ENCODE peak calls at places on chromosomes 6 and 20, in four cellular contexts. One of them, this sample, is unnamed.

GRCh38 chr6:1814279-1814678 is 204.6 kb downstream of the FOXC1 start:
- DNase-seq in neural progenitor cell: no peak
- DNase-seq in SK-MEL-5: no peak
- DNase-seq in NCI-H1092: no peak
- DNase-seq in this sample: no peak

GRCh38 chr6:70982747-70983146 is 25.9 kb upstream of the B3GAT2 start:
- DNase-seq in neural progenitor cell: no peak
- DNase-seq in SK-MEL-5: no peak
- DNase-seq in NCI-H1092: no peak
- DNase-seq in this sample: no peak

GRCh38 chr20:3068986-3069900 is 2.2 kb upstream of the OXT start:
- DNase-seq in neural progenitor cell: peak
- DNase-seq in SK-MEL-5: no peak
- DNase-seq in NCI-H1092: no peak
- DNase-seq in this sample: peak

GRCh38 chr6:2149370-2150006 is 95.9 kb downstream of the GMDS start:
- DNase-seq in neural progenitor cell: no peak
- DNase-seq in SK-MEL-5: no peak
- DNase-seq in NCI-H1092: no peak
- DNase-seq in this sample: no peak

GRCh38 chr6:8707956-8708772 is 272.8 kb upstream of the SLC35B3 start:
- DNase-seq in neural progenitor cell: peak
- DNase-seq in SK-MEL-5: peak
- DNase-seq in NCI-H1092: peak
- DNase-seq in this sample: peak

GRCh38 chr6:90859612-90860011 is 272.7 kb upstream of the MAP3K7 start:
- DNase-seq in neural progenitor cell: peak
- DNase-seq in SK-MEL-5: peak
- DNase-seq in NCI-H1092: no peak
- DNase-seq in this sample: peak

GRCh38 chr20:32231847-32232246 is 24.2 kb downstream of the POFUT1 start:
- DNase-seq in neural progenitor cell: no peak
- DNase-seq in SK-MEL-5: no peak
- DNase-seq in NCI-H1092: no peak
- DNase-seq in this sample: no peak

GRCh38 chr6:31719001-31719400 is 2.5 kb downstream of the LY6G6C start:
- DNase-seq in neural progenitor cell: no peak
- DNase-seq in SK-MEL-5: no peak
- DNase-seq in NCI-H1092: no peak
- DNase-seq in this sample: peak

GRCh38 chr6:79711167-79711566 is 80.0 kb downstream of the SH3BGRL2 start:
- DNase-seq in neural progenitor cell: no peak
- DNase-seq in SK-MEL-5: no peak
- DNase-seq in NCI-H1092: no peak
- DNase-seq in this sample: no peak

GRCh38 chr20:43189614-43190331 is at the start of gene PTPRT:
- DNase-seq in neural progenitor cell: peak
- DNase-seq in SK-MEL-5: no peak
- DNase-seq in NCI-H1092: no peak
- DNase-seq in this sample: no peak

GRCh38 chr6:12009904-12010634 is 2.0 kb upstream of the HIVEP1 start:
- DNase-seq in neural progenitor cell: no peak
- DNase-seq in SK-MEL-5: peak
- DNase-seq in NCI-H1092: no peak
- DNase-seq in this sample: no peak

GRCh38 chr6:21873562-21873961 is 280.0 kb downstream of the SOX4 start:
- DNase-seq in neural progenitor cell: no peak
- DNase-seq in SK-MEL-5: no peak
- DNase-seq in NCI-H1092: no peak
- DNase-seq in this sample: no peak

GRCh38 chr6:56649782-56650181 is 7.1 kb upstream of the DST start:
- DNase-seq in neural progenitor cell: no peak
- DNase-seq in SK-MEL-5: no peak
- DNase-seq in NCI-H1092: no peak
- DNase-seq in this sample: no peak

GRCh38 chr6:112259337-112259675 is 4.9 kb upstream of the LAMA4 start:
- DNase-seq in neural progenitor cell: no peak
- DNase-seq in SK-MEL-5: no peak
- DNase-seq in NCI-H1092: no peak
- DNase-seq in this sample: no peak

GRCh38 chr6:155432293-155432692 is 23.3 kb downstream of the NOX3 start:
- DNase-seq in neural progenitor cell: no peak
- DNase-seq in SK-MEL-5: no peak
- DNase-seq in NCI-H1092: no peak
- DNase-seq in this sample: no peak

GRCh38 chr6:141139461-141139860 is 993.3 kb upstream of the GJE1 start:
- DNase-seq in neural progenitor cell: no peak
- DNase-seq in SK-MEL-5: no peak
- DNase-seq in NCI-H1092: no peak
- DNase-seq in this sample: no peak

GRCh38 chr6:17393335-17394191 is at the start of gene CAP2:
- DNase-seq in neural progenitor cell: peak
- DNase-seq in SK-MEL-5: peak
- DNase-seq in NCI-H1092: no peak
- DNase-seq in this sample: peak

GRCh38 chr6:150813993-150814359 is 51.5 kb upstream of the MTHFD1L start:
- DNase-seq in neural progenitor cell: no peak
- DNase-seq in SK-MEL-5: no peak
- DNase-seq in NCI-H1092: no peak
- DNase-seq in this sample: no peak

GRCh38 chr6:10382728-10383127 is 32.1 kb downstream of the TFAP2A start:
- DNase-seq in neural progenitor cell: no peak
- DNase-seq in SK-MEL-5: no peak
- DNase-seq in NCI-H1092: no peak
- DNase-seq in this sample: no peak

GRCh38 chr6:31300797-31301196 is 28.9 kb upstream of the HLA-C start:
- DNase-seq in neural progenitor cell: no peak
- DNase-seq in SK-MEL-5: no peak
- DNase-seq in NCI-H1092: no peak
- DNase-seq in this sample: no peak

GRCh38 chr6:111871725-111872520 is 1.3 kb downstream of the FYN start:
- DNase-seq in neural progenitor cell: peak
- DNase-seq in SK-MEL-5: peak
- DNase-seq in NCI-H1092: no peak
- DNase-seq in this sample: peak

GRCh38 chr20:1001116-1001515 is 995 bp downstream of the RSPO4 start:
- DNase-seq in neural progenitor cell: no peak
- DNase-seq in SK-MEL-5: no peak
- DNase-seq in NCI-H1092: no peak
- DNase-seq in this sample: no peak

GRCh38 chr6:110020888-110021287 is 42.8 kb downstream of the GPR6 start:
- DNase-seq in neural progenitor cell: no peak
- DNase-seq in SK-MEL-5: no peak
- DNase-seq in NCI-H1092: no peak
- DNase-seq in this sample: no peak

GRCh38 chr20:8744228-8744844 is 324.6 kb upstream of the PLCB4 start:
- DNase-seq in neural progenitor cell: no peak
- DNase-seq in SK-MEL-5: no peak
- DNase-seq in NCI-H1092: no peak
- DNase-seq in this sample: no peak

GRCh38 chr6:17899491-17899890 is 87.9 kb downstream of the KIF13A start:
- DNase-seq in neural progenitor cell: no peak
- DNase-seq in SK-MEL-5: no peak
- DNase-seq in NCI-H1092: no peak
- DNase-seq in this sample: no peak

GRCh38 chr20:20734475-20734948 is 22.1 kb upstream of the RALGAPA2 start:
- DNase-seq in neural progenitor cell: peak
- DNase-seq in SK-MEL-5: no peak
- DNase-seq in NCI-H1092: no peak
- DNase-seq in this sample: peak

GRCh38 chr20:4802522-4802921 is 80.8 kb downstream of the PRND start:
- DNase-seq in neural progenitor cell: no peak
- DNase-seq in SK-MEL-5: no peak
- DNase-seq in NCI-H1092: no peak
- DNase-seq in this sample: no peak

GRCh38 chr6:21831531-21832291 is 238.2 kb downstream of the SOX4 start:
- DNase-seq in neural progenitor cell: peak
- DNase-seq in SK-MEL-5: no peak
- DNase-seq in NCI-H1092: no peak
- DNase-seq in this sample: no peak

GRCh38 chr6:153084393-153084792 is 46.7 kb downstream of the RGS17 start:
- DNase-seq in neural progenitor cell: no peak
- DNase-seq in SK-MEL-5: no peak
- DNase-seq in NCI-H1092: no peak
- DNase-seq in this sample: no peak

GRCh38 chr6:26366504-26366903 is 1.5 kb downstream of the BTN3A2 start:
- DNase-seq in neural progenitor cell: no peak
- DNase-seq in SK-MEL-5: peak
- DNase-seq in NCI-H1092: no peak
- DNase-seq in this sample: no peak

GRCh38 chr6:36376742-36377141 is 10.7 kb downstream of the ETV7 start:
- DNase-seq in neural progenitor cell: no peak
- DNase-seq in SK-MEL-5: no peak
- DNase-seq in NCI-H1092: no peak
- DNase-seq in this sample: no peak

GRCh38 chr20:63210011-63210605 is 5.8 kb downstream of the YTHDF1 start:
- DNase-seq in neural progenitor cell: no peak
- DNase-seq in SK-MEL-5: no peak
- DNase-seq in NCI-H1092: no peak
- DNase-seq in this sample: no peak